ENCODE peak calls at places on chromosomes 4 and X, in six cellular contexts. One of them, this sample, is unnamed.

GRCh38 chrX:43973249-43973672 is at the start of gene NDP:
- DNase-seq in GM23248: peak
- DNase-seq in MM.1S: no peak
- DNase-seq in PC-3: peak
- DNase-seq in HCT116: no peak
- DNase-seq in neural progenitor cell: peak
- DNase-seq in this sample: no peak

GRCh38 chr4:98566491-98567008 is 91.9 kb downstream of the TSPAN5 start:
- DNase-seq in GM23248: peak
- DNase-seq in MM.1S: no peak
- DNase-seq in PC-3: no peak
- DNase-seq in HCT116: no peak
- DNase-seq in neural progenitor cell: no peak
- DNase-seq in this sample: no peak

GRCh38 chrX:13013353-13014110 is 30.9 kb downstream of the FAM9C start:
- DNase-seq in GM23248: no peak
- DNase-seq in MM.1S: no peak
- DNase-seq in PC-3: no peak
- DNase-seq in HCT116: no peak
- DNase-seq in neural progenitor cell: no peak
- DNase-seq in this sample: peak

GRCh38 chrX:31123335-31123734 is 51.5 kb upstream of the FTHL17 start:
- DNase-seq in GM23248: no peak
- DNase-seq in MM.1S: no peak
- DNase-seq in PC-3: no peak
- DNase-seq in HCT116: no peak
- DNase-seq in neural progenitor cell: no peak
- DNase-seq in this sample: no peak

GRCh38 chrX:107008034-107008433 is 8.0 kb upstream of the MORC4 start:
- DNase-seq in GM23248: no peak
- DNase-seq in MM.1S: no peak
- DNase-seq in PC-3: no peak
- DNase-seq in HCT116: no peak
- DNase-seq in neural progenitor cell: no peak
- DNase-seq in this sample: no peak

GRCh38 chr4:65868096-65868824 is 198.0 kb upstream of the EPHA5 start:
- DNase-seq in GM23248: no peak
- DNase-seq in MM.1S: no peak
- DNase-seq in PC-3: peak
- DNase-seq in HCT116: no peak
- DNase-seq in neural progenitor cell: no peak
- DNase-seq in this sample: no peak

GRCh38 chr4:70721747-70722146 is at the start of gene RUFY3:
- DNase-seq in GM23248: peak
- DNase-seq in MM.1S: no peak
- DNase-seq in PC-3: no peak
- DNase-seq in HCT116: no peak
- DNase-seq in neural progenitor cell: peak
- DNase-seq in this sample: no peak

GRCh38 chr4:146110847-146111485 is 64.6 kb upstream of the LSM6 start:
- DNase-seq in GM23248: no peak
- DNase-seq in MM.1S: no peak
- DNase-seq in PC-3: no peak
- DNase-seq in HCT116: no peak
- DNase-seq in neural progenitor cell: no peak
- DNase-seq in this sample: no peak

GRCh38 chrX:107750263-107750662 is 25.3 kb downstream of the TSC22D3 start:
- DNase-seq in GM23248: no peak
- DNase-seq in MM.1S: no peak
- DNase-seq in PC-3: no peak
- DNase-seq in HCT116: no peak
- DNase-seq in neural progenitor cell: no peak
- DNase-seq in this sample: no peak

GRCh38 chrX:107574711-107575110 is 53.6 kb upstream of the PRPS1 start:
- DNase-seq in GM23248: peak
- DNase-seq in MM.1S: no peak
- DNase-seq in PC-3: peak
- DNase-seq in HCT116: no peak
- DNase-seq in neural progenitor cell: no peak
- DNase-seq in this sample: no peak

GRCh38 chr4:56907489-56908205 is at the start of gene REST:
- DNase-seq in GM23248: peak
- DNase-seq in MM.1S: peak
- DNase-seq in PC-3: peak
- DNase-seq in HCT116: no peak
- DNase-seq in neural progenitor cell: peak
- DNase-seq in this sample: peak

GRCh38 chr4:56909083-56909981 is 1.6 kb downstream of the REST start:
- DNase-seq in GM23248: peak
- DNase-seq in MM.1S: peak
- DNase-seq in PC-3: peak
- DNase-seq in HCT116: no peak
- DNase-seq in neural progenitor cell: peak
- DNase-seq in this sample: peak

GRCh38 chr4:56906534-56906933 is 1.2 kb upstream of the REST start:
- DNase-seq in GM23248: no peak
- DNase-seq in MM.1S: no peak
- DNase-seq in PC-3: no peak
- DNase-seq in HCT116: no peak
- DNase-seq in neural progenitor cell: no peak
- DNase-seq in this sample: no peak

GRCh38 chr4:56907009-56907408 is 691 bp upstream of the REST start:
- DNase-seq in GM23248: no peak
- DNase-seq in MM.1S: no peak
- DNase-seq in PC-3: no peak
- DNase-seq in HCT116: no peak
- DNase-seq in neural progenitor cell: peak
- DNase-seq in this sample: no peak

GRCh38 chr4:56908206-56909082 is 744 bp downstream of the REST start:
- DNase-seq in GM23248: peak
- DNase-seq in MM.1S: peak
- DNase-seq in PC-3: peak
- DNase-seq in HCT116: no peak
- DNase-seq in neural progenitor cell: peak
- DNase-seq in this sample: peak
- TF ChIP-seq EZH2phosphoT487 in GM23248: no peak
- TF ChIP-seq EZH2phosphoT487 in MM.1S: no peak
- TF ChIP-seq EZH2phosphoT487 in PC-3: no peak
- TF ChIP-seq EZH2phosphoT487 in HCT116: no peak
- TF ChIP-seq EZH2phosphoT487 in neural progenitor cell: no peak
- TF ChIP-seq EZH2phosphoT487 in this sample: no peak

GRCh38 chr4:151676301-151676700 is 84.5 kb downstream of the GATB start:
- DNase-seq in GM23248: peak
- DNase-seq in MM.1S: no peak
- DNase-seq in PC-3: peak
- DNase-seq in HCT116: peak
- DNase-seq in neural progenitor cell: no peak
- DNase-seq in this sample: no peak
- TF ChIP-seq EZH2phosphoT487 in GM23248: no peak
- TF ChIP-seq EZH2phosphoT487 in MM.1S: no peak
- TF ChIP-seq EZH2phosphoT487 in PC-3: no peak
- TF ChIP-seq EZH2phosphoT487 in HCT116: no peak
- TF ChIP-seq EZH2phosphoT487 in neural progenitor cell: no peak
- TF ChIP-seq EZH2phosphoT487 in this sample: no peak

DNA sequence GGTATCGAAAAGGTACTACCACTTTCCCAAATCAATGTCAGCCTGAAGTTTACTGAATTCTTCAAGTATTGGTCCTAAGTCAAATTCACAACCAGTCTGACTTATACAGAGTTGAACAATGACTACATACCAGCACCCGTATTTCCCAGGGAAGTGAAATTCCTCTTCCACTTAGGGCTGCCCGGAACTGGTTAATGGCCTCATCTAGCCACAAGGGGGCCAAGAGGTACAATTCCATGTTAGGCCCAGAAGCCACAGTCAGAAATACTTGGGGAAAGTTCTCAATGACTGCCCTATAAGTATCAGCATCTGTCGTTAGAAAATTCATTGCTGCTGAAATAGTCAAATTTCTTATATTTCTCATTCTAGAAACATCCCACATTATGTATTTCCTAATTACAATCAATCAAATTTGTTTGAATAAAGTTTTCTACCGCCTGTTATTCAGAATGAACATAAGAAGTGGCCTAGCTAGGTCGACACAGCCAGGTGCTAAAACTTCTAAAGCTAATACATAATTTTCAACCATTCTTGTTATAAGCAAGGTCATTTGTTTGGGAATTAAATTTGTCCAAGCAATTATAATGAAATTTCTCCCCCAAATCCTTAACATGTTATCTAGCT is 5.6 kb upstream of the PCDH7 start:
- DNase-seq in GM23248: peak
- DNase-seq in MM.1S: peak
- DNase-seq in PC-3: peak
- DNase-seq in HCT116: peak
- DNase-seq in neural progenitor cell: peak
- DNase-seq in this sample: peak
- TF ChIP-seq EZH2phosphoT487 in GM23248: no peak
- TF ChIP-seq EZH2phosphoT487 in MM.1S: no peak
- TF ChIP-seq EZH2phosphoT487 in PC-3: no peak
- TF ChIP-seq EZH2phosphoT487 in HCT116: no peak
- TF ChIP-seq EZH2phosphoT487 in neural progenitor cell: no peak
- TF ChIP-seq EZH2phosphoT487 in this sample: no peak

GRCh38 chr4:141066690-141067089 is 66.6 kb downstream of the RNF150 start:
- DNase-seq in GM23248: no peak
- DNase-seq in MM.1S: no peak
- DNase-seq in PC-3: peak
- DNase-seq in HCT116: no peak
- DNase-seq in neural progenitor cell: no peak
- DNase-seq in this sample: no peak
- TF ChIP-seq EZH2phosphoT487 in GM23248: no peak
- TF ChIP-seq EZH2phosphoT487 in MM.1S: no peak
- TF ChIP-seq EZH2phosphoT487 in PC-3: no peak
- TF ChIP-seq EZH2phosphoT487 in HCT116: no peak
- TF ChIP-seq EZH2phosphoT487 in neural progenitor cell: no peak
- TF ChIP-seq EZH2phosphoT487 in this sample: no peak

GRCh38 chr4:186844059-186844681 is 120.5 kb upstream of the FAT1 start:
- DNase-seq in GM23248: peak
- DNase-seq in MM.1S: peak
- DNase-seq in PC-3: no peak
- DNase-seq in HCT116: no peak
- DNase-seq in neural progenitor cell: peak
- DNase-seq in this sample: no peak
- TF ChIP-seq EZH2phosphoT487 in GM23248: no peak
- TF ChIP-seq EZH2phosphoT487 in MM.1S: no peak
- TF ChIP-seq EZH2phosphoT487 in PC-3: no peak
- TF ChIP-seq EZH2phosphoT487 in HCT116: no peak
- TF ChIP-seq EZH2phosphoT487 in neural progenitor cell: no peak
- TF ChIP-seq EZH2phosphoT487 in this sample: no peak

DNA sequence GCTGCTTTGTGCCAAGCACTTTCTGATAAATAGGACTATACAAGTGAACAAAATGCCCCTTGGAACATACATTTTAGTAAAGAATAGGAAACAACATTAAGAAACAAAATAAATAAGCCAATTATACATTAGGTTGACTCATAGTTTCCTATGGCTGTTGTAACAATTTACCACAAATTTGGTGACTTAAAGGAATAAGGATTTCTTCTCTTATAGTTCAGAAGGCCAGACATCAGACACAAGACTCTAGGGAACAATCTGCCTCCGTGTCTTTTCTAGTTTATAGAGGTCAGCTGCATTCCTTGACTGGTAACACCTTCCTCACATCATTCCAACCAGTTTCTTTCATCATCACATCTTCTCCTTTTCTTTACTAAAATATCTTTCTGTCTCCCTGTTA is 235.9 kb upstream of the PCDH18 start:
- DNase-seq in GM23248: peak
- DNase-seq in MM.1S: no peak
- DNase-seq in PC-3: no peak
- DNase-seq in HCT116: no peak
- DNase-seq in neural progenitor cell: no peak
- DNase-seq in this sample: no peak
- TF ChIP-seq EZH2phosphoT487 in GM23248: no peak
- TF ChIP-seq EZH2phosphoT487 in MM.1S: no peak
- TF ChIP-seq EZH2phosphoT487 in PC-3: no peak
- TF ChIP-seq EZH2phosphoT487 in HCT116: no peak
- TF ChIP-seq EZH2phosphoT487 in neural progenitor cell: no peak
- TF ChIP-seq EZH2phosphoT487 in this sample: no peak

DNA sequence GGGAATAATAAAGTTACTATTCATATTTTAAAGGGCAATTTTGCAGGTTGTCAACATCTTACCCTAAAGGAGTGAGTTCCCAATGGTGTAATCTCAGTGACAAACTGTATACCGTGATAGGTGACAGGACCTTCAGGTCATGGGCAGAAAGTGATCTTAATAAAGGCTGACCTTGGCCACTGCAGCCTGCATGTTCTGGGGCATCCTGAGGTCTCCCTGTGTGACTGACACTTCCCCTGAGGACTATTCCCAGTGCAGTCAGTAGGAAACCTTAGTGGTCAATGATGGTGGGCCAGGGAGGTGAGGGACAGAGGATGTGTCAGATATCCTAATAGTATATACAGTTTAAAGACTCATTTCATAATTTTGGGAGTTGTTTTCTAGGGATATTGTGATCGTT is 137.2 kb downstream of the SHROOM3 start:
- DNase-seq in GM23248: no peak
- DNase-seq in MM.1S: no peak
- DNase-seq in PC-3: no peak
- DNase-seq in HCT116: no peak
- DNase-seq in neural progenitor cell: no peak
- DNase-seq in this sample: no peak
- TF ChIP-seq EZH2phosphoT487 in GM23248: no peak
- TF ChIP-seq EZH2phosphoT487 in MM.1S: no peak
- TF ChIP-seq EZH2phosphoT487 in PC-3: no peak
- TF ChIP-seq EZH2phosphoT487 in HCT116: no peak
- TF ChIP-seq EZH2phosphoT487 in neural progenitor cell: no peak
- TF ChIP-seq EZH2phosphoT487 in this sample: no peak

GRCh38 chr4:33268776-33269175 is 2548.6 kb downstream of the PCDH7 start:
- DNase-seq in GM23248: no peak
- DNase-seq in MM.1S: peak
- DNase-seq in PC-3: no peak
- DNase-seq in HCT116: no peak
- DNase-seq in neural progenitor cell: no peak
- DNase-seq in this sample: no peak

GRCh38 chr4:33262809-33263208 is 2542.6 kb downstream of the PCDH7 start:
- DNase-seq in GM23248: peak
- DNase-seq in MM.1S: no peak
- DNase-seq in PC-3: peak
- DNase-seq in HCT116: no peak
- DNase-seq in neural progenitor cell: no peak
- DNase-seq in this sample: no peak
- TF ChIP-seq EZH2phosphoT487 in GM23248: no peak
- TF ChIP-seq EZH2phosphoT487 in MM.1S: no peak
- TF ChIP-seq EZH2phosphoT487 in PC-3: no peak
- TF ChIP-seq EZH2phosphoT487 in HCT116: no peak
- TF ChIP-seq EZH2phosphoT487 in neural progenitor cell: no peak
- TF ChIP-seq EZH2phosphoT487 in this sample: no peak

GRCh38 chr4:101730291-101731117 is 60.0 kb upstream of the BANK1 start:
- DNase-seq in GM23248: peak
- DNase-seq in MM.1S: peak
- DNase-seq in PC-3: peak
- DNase-seq in HCT116: peak
- DNase-seq in neural progenitor cell: peak
- DNase-seq in this sample: peak
- TF ChIP-seq EZH2phosphoT487 in GM23248: no peak
- TF ChIP-seq EZH2phosphoT487 in MM.1S: no peak
- TF ChIP-seq EZH2phosphoT487 in PC-3: no peak
- TF ChIP-seq EZH2phosphoT487 in HCT116: no peak
- TF ChIP-seq EZH2phosphoT487 in neural progenitor cell: no peak
- TF ChIP-seq EZH2phosphoT487 in this sample: no peak

This sample was measured in OCI-LY7.